ENCODE peak calls at places on chromosomes 2 and 18, in five cellular contexts. O is SW480; J is activated naive CD8-positive, alpha-beta T cell treated with anti-CD3 and anti-CD28 coated beads, Interleukin-2, amount 50 U/mL, for 24 hours; D is NCI-H748 treated with DMSO at 0.1 percent for 48 hours; K is T-helper 22 cell. T is an unnamed sample.

GRCh38 chr2:75012080-75012479 is 53.6 kb downstream of the POLE4 start:
- DNase-seq in O (no peak), J (no peak), D (no peak), K (no peak), T (no peak)

GRCh38 chr2:111923271-111923670 is 24.9 kb downstream of the MERTK start:
- DNase-seq in O (peak), J (no peak), D (no peak), K (no peak), T (no peak)

GRCh38 chr2:196589429-196589828 is 50.1 kb upstream of the CCDC150 start:
- DNase-seq in O (no peak), J (no peak), D (no peak), K (no peak), T (no peak)

GRCh38 chr18:63138469-63139340 is 180.9 kb downstream of the BCL2 start:
- DNase-seq in O (no peak), J (no peak), D (no peak), K (no peak), T (no peak)

GRCh38 chr18:48106976-48107781 is 176.7 kb upstream of the SMAD2 start:
- DNase-seq in O (no peak), J (no peak), D (no peak), K (no peak), T (no peak)

GRCh38 chr2:19187323-19188020 is 171.0 kb downstream of the OSR1 start:
- DNase-seq in O (peak), J (no peak), D (no peak), K (no peak), T (peak)

GRCh38 chr2:141923657-141924056 is 207.2 kb downstream of the LRP1B start:
- DNase-seq in O (no peak), J (no peak), D (no peak), K (no peak), T (no peak)

GRCh38 chr2:205473791-205474190 is 208.5 kb upstream of the NRP2 start:
- DNase-seq in O (no peak), J (no peak), D (no peak), K (no peak), T (no peak)

GRCh38 chr2:23503682-23504081 is 118.7 kb downstream of the KLHL29 start:
- DNase-seq in O (no peak), J (no peak), D (no peak), K (no peak), T (peak)

GRCh38 chr18:23503967-23504352 is 649 bp downstream of the RMC1 start:
- DNase-seq in O (no peak), J (no peak), D (no peak), K (no peak), T (no peak)

GRCh38 chr18:45198526-45198925 is 416.8 kb upstream of the SLC14A2 start:
- DNase-seq in O (no peak), J (no peak), D (no peak), K (no peak), T (no peak)

GRCh38 chr2:189024861-189025618 is 50.9 kb downstream of the COL3A1 start:
- DNase-seq in O (no peak), J (no peak), D (no peak), K (no peak), T (peak)

GRCh38 chr18:21141678-21142422 is 30.2 kb upstream of the ROCK1 start:
- DNase-seq in O (no peak), J (no peak), D (no peak), K (no peak), T (no peak)

GRCh38 chr2:201796478-201796865 is 9.9 kb upstream of the CDK15 start:
- DNase-seq in O (peak), J (no peak), D (no peak), K (no peak), T (no peak)

T was measured in SK-MEL-5.